ENCODE peak calls at places on chromosomes 3 and 15, in nine cellular contexts. M, H, D, N, Z, G, W, X and U are unnamed samples.

GRCh38 chr3:169203631-169204550 is 459.6 kb downstream of the MECOM start:
- DNase-seq in H (no peak), Z (no peak), N (no peak), W (no peak), G (peak), M (no peak), D (no peak), X (no peak), U (no peak)

GRCh38 chr3:45367451-45367850 is 20.9 kb upstream of the LARS2 start:
- DNase-seq in D (no peak), M (no peak), W (peak), Z (peak), H (no peak), X (no peak), G (peak), N (no peak), U (peak)

GRCh38 chr3:142595581-142595950 is 627 bp upstream of the PLS1 start:
- DNase-seq in W (peak), M (no peak), H (no peak), X (no peak), G (peak), Z (peak), N (no peak), D (no peak), U (peak)

GRCh38 chr3:27219127-27219860 is 149.9 kb downstream of the NEK10 start:
- DNase-seq in W (no peak), H (no peak), M (no peak), N (no peak), G (no peak), X (no peak), Z (no peak), D (no peak), U (no peak)

GRCh38 chr3:10242182-10243065 is 5.8 kb upstream of the TATDN2 start:
- DNase-seq in Z (no peak), G (peak), N (peak), X (peak), D (no peak), W (no peak), H (peak), M (no peak), U (no peak)

GRCh38 chr3:189547448-189547847 is 83.7 kb upstream of the TP63 start:
- DNase-seq in M (no peak), G (no peak), W (no peak), X (no peak), Z (no peak), N (no peak), D (no peak), H (no peak), U (no peak)

GRCh38 chr3:157136647-157137387 is 23.1 kb downstream of the CCNL1 start:
- DNase-seq in X (no peak), M (peak), Z (no peak), N (no peak), G (no peak), D (no peak), W (no peak), H (no peak), U (no peak)

GRCh38 chr15:62391565-62392262 is 226.6 kb upstream of the C2CD4B start:
- DNase-seq in N (peak), H (peak), Z (no peak), D (no peak), W (peak), G (peak), M (peak), X (no peak), U (peak)

GRCh38 chr3:21902956-21903355 is 151.9 kb upstream of the ZNF385D start:
- DNase-seq in H (no peak), X (no peak), N (no peak), M (no peak), W (no peak), Z (no peak), D (no peak), G (no peak), U (no peak)

GRCh38 chr15:90680371-90680935 is 36.7 kb upstream of the BLM start:
- DNase-seq in M (no peak), D (peak), W (no peak), Z (peak), X (no peak), G (no peak), H (no peak), N (no peak), U (peak)

GRCh38 chr3:158792709-158793108 is 9.1 kb upstream of the MFSD1 start:
- DNase-seq in H (no peak), M (no peak), W (peak), D (peak), N (no peak), G (no peak), X (no peak), Z (peak), U (no peak)

GRCh38 chr15:63460210-63461135 is 43.9 kb upstream of the USP3 start:
- DNase-seq in Z (no peak), G (no peak), D (no peak), H (no peak), X (no peak), N (no peak), W (no peak), M (no peak), U (no peak)

GRCh38 chr3:47612178-47612577 is 33.5 kb upstream of the CSPG5 start:
- DNase-seq in M (no peak), Z (peak), G (no peak), W (peak), H (no peak), X (no peak), D (peak), N (no peak), U (peak)

GRCh38 chr3:143627336-143627735 is 220.9 kb downstream of the SLC9A9 start:
- DNase-seq in H (peak), G (no peak), N (peak), D (no peak), X (no peak), W (no peak), M (no peak), Z (no peak), U (no peak)

GRCh38 chr3:45972534-45973402 is 22.9 kb downstream of the FYCO1 start:
- DNase-seq in M (no peak), X (no peak), G (no peak), N (no peak), D (peak), W (peak), H (no peak), Z (peak), U (peak)

GRCh38 chr3:29525254-29525881 is 244.5 kb downstream of the RBMS3 start:
- DNase-seq in D (peak), H (no peak), N (no peak), X (no peak), W (peak), M (no peak), Z (no peak), G (peak), U (peak)

GRCh38 chr3:141825216-141826011 is 51.0 kb upstream of the ATP1B3 start:
- DNase-seq in M (no peak), X (no peak), N (no peak), D (no peak), W (no peak), Z (no peak), G (no peak), H (no peak), U (no peak)

GRCh38 chr3:146160233-146160963 is 586 bp downstream of the PLOD2 start:
- DNase-seq in M (peak), W (peak), N (no peak), X (no peak), H (peak), G (peak), Z (no peak), D (no peak), U (peak)

GRCh38 chr3:42205800-42206514 is 60.0 kb downstream of the CCK start:
- DNase-seq in X (no peak), N (no peak), H (no peak), D (no peak), G (no peak), M (no peak), W (no peak), Z (no peak), U (no peak)

GRCh38 chr3:31709005-31709404 is 176.3 kb downstream of the STT3B start:
- DNase-seq in X (no peak), M (no peak), Z (no peak), H (no peak), D (no peak), G (no peak), N (no peak), W (no peak), U (no peak)

GRCh38 chr15:51198701-51199253 is 104.1 kb upstream of the TNFAIP8L3 start:
- DNase-seq in M (no peak), G (no peak), Z (no peak), N (no peak), W (no peak), H (no peak), D (no peak), X (no peak), U (no peak)